ENCODE peak calls at places on chromosomes 6 and 20, in five cellular contexts. B is T-helper 1 cell, G is NCI-H1694, Y is amygdala, Z is ascending aorta. A is an unnamed sample.

GRCh38 chr20:46539113-46539512 is 11.3 kb downstream of the OCSTAMP start:
- DNase-seq in B (no peak), G (no peak), Y (no peak), Z (no peak), A (no peak)

GRCh38 chr6:82178084-82178758 is 69.3 kb downstream of the IBTK start:
- DNase-seq in B (no peak), G (peak; percentile 37), Y (no peak), Z (no peak), A (peak; percentile 27)

GRCh38 chr20:52996726-52997125 is 24.6 kb downstream of the TSHZ2 start:
- DNase-seq in B (no peak), G (no peak), Y (no peak), Z (no peak), A (no peak)

GRCh38 chr20:57849126-57849867 is 139.5 kb upstream of the PMEPA1 start:
- DNase-seq in B (no peak), G (no peak), Y (no peak), Z (no peak), A (no peak)

GRCh38 chr20:32461836-32462600 is 103.9 kb downstream of the ASXL1 start:
- DNase-seq in B (no peak), G (no peak), Y (no peak), Z (no peak), A (no peak)

GRCh38 chr20:36097331-36097730 is 57.2 kb upstream of the EPB41L1 start:
- DNase-seq in B (no peak), G (no peak), Y (no peak), Z (no peak), A (no peak)

GRCh38 chr6:104301921-104302320 is 557.8 kb downstream of the HACE1 start:
- DNase-seq in B (no peak), G (no peak), Y (no peak), Z (no peak), A (no peak)

GRCh38 chr20:11350126-11351005 is 567.3 kb upstream of the BTBD3 start:
- DNase-seq in B (no peak), G (no peak), Y (no peak), Z (no peak), A (peak; percentile 94)

GRCh38 chr6:43627008-43627825 is 1.8 kb downstream of the GTPBP2 start:
- DNase-seq in B (no peak), G (no peak), Y (peak; percentile 46), Z (peak; percentile 62), A (peak; percentile 94)

GRCh38 chr6:135990855-135991464 is 139.5 kb downstream of the PDE7B start:
- DNase-seq in B (no peak), G (no peak), Y (no peak), Z (no peak), A (no peak)

GRCh38 chr6:11276911-11277274 is 44.4 kb upstream of the NEDD9 start:
- DNase-seq in B (no peak), G (no peak), Y (no peak), Z (no peak), A (no peak)

GRCh38 chr20:17969884-17970409 is 1.1 kb downstream of the MGME1 start:
- DNase-seq in B (no peak), G (no peak), Y (no peak), Z (no peak), A (peak; percentile 62)

A was measured in amniotic epithelial cell.